ENCODE peak calls at places on chromosomes 16 and 17, in ten cellular contexts. L is GM12864, P is dorsolateral prefrontal cortex, E is esophagus squamous epithelium, N is fibroblast of pulmonary artery, Y is upper lobe of right lung, A is AG04450, Z is GM12865, W is esophagus muscularis mucosa, K is IMR-90. S is an unnamed sample.
A peak's percentile ranks its signal among the peaks of the same experiment; 100 is the strongest.

GRCh38 chr17:66275651-66276050 is 26.8 kb upstream of the PRKCA start:
- DNase-seq in N (peak; percentile 92), W (no peak), L (no peak), K (peak; percentile 97), E (no peak), Y (no peak), P (no peak), Z (no peak), A (peak; percentile 56), S (peak; percentile 98)

GRCh38 chr17:41836550-41837196 is 641 bp upstream of the NT5C3B start:
- DNase-seq in N (no peak), W (no peak), L (no peak), Y (peak; percentile 23), K (no peak), P (no peak), A (no peak), E (no peak), Z (no peak), S (no peak)

GRCh38 chr17:47703191-47703591 is 9.2 kb downstream of the TBKBP1 start:
- DNase-seq in L (no peak), K (no peak), Z (peak; percentile 40), W (no peak), N (no peak), A (no peak), P (no peak), E (no peak), Y (peak; percentile 71), S (no peak)

GRCh38 chr17:80997471-80998387 is 6.1 kb downstream of the CHMP6 start:
- DNase-seq in A (no peak), K (no peak), Y (no peak), Z (no peak), E (no peak), L (no peak), P (no peak), N (no peak), W (no peak), S (no peak)

GRCh38 chr17:73069164-73069774 is 23.2 kb downstream of the SLC39A11 start:
- DNase-seq in W (no peak), Z (no peak), P (no peak), L (no peak), N (no peak), A (no peak), Y (no peak), E (no peak), K (no peak), S (no peak)

GRCh38 chr17:63592797-63593196 is 7.9 kb upstream of the TACO1 start:
- DNase-seq in Y (no peak), A (no peak), Z (no peak), E (no peak), L (no peak), K (no peak), W (no peak), N (no peak), P (no peak), S (no peak)

GRCh38 chr16:49874613-49875237 is 18.8 kb upstream of the ZNF423 start:
- DNase-seq in A (no peak), L (no peak), Z (no peak), E (no peak), P (no peak), Y (no peak), K (no peak), N (no peak), W (no peak), S (no peak)

GRCh38 chr16:30746638-30747160 is 1.5 kb upstream of the PHKG2 start:
- DNase-seq in L (no peak), Y (no peak), Z (no peak), W (no peak), P (no peak), E (no peak), K (no peak), A (no peak), N (no peak), S (no peak)

GRCh38 chr16:3574195-3574594 is 3.0 kb downstream of the NLRC3 start:
- DNase-seq in Y (no peak), K (no peak), P (no peak), L (no peak), Z (no peak), E (no peak), N (no peak), A (no peak), W (no peak), S (no peak)

GRCh38 chr17:1487939-1488825 is 4.3 kb downstream of the MYO1C start:
- DNase-seq in W (no peak), L (no peak), K (peak; percentile 84), Z (peak; percentile 80), E (no peak), Y (peak; percentile 94), N (peak; percentile 87), A (peak; percentile 67), P (peak; percentile 58), S (peak; percentile 82)

GRCh38 chr16:66862023-66862520 is 17.9 kb downstream of the CA7 start:
- DNase-seq in K (no peak), L (no peak), Z (no peak), Y (peak; percentile 27), P (no peak), W (no peak), A (no peak), N (no peak), E (no peak), S (no peak)

GRCh38 chr17:45374501-45374900 is 57.7 kb upstream of the MAP3K14 start:
- DNase-seq in K (peak; percentile 29), A (no peak), Y (no peak), Z (no peak), P (no peak), E (no peak), N (no peak), W (no peak), L (no peak), S (no peak)

GRCh38 chr17:79905832-79906231 is 66.6 kb upstream of the CBX4 start:
- DNase-seq in A (no peak), L (no peak), E (no peak), P (no peak), N (no peak), Y (no peak), Z (no peak), K (no peak), W (no peak), S (no peak)

GRCh38 chr17:81396722-81397313 is 1.6 kb downstream of the BAHCC1 start:
- DNase-seq in P (no peak), L (no peak), K (no peak), N (no peak), A (no peak), W (no peak), E (no peak), Z (no peak), Y (peak; percentile 79), S (peak; percentile 47)

GRCh38 chr16:16042076-16042475 is 92.7 kb downstream of the ABCC1 start:
- DNase-seq in A (peak; percentile 74), K (peak; percentile 88), Z (no peak), L (no peak), Y (no peak), E (no peak), P (peak; percentile 34), W (no peak), N (peak; percentile 96), S (peak; percentile 75)

GRCh38 chr17:56478836-56479447 is 114.6 kb upstream of the NOG start:
- DNase-seq in N (peak; percentile 10), K (peak; percentile 25), Z (peak; percentile 55), P (no peak), L (no peak), E (no peak), W (no peak), Y (no peak), A (no peak), S (peak; percentile 28)

GRCh38 chr16:57606847-57607501 is 21.5 kb upstream of the ADGRG1 start:
- DNase-seq in P (no peak), L (no peak), K (no peak), N (no peak), A (no peak), Y (no peak), E (no peak), Z (no peak), W (no peak), S (no peak)

GRCh38 chr16:88642881-88643545 is 4.6 kb downstream of the IL17C start:
- DNase-seq in Y (no peak), E (no peak), P (no peak), A (no peak), Z (no peak), L (no peak), K (no peak), W (no peak), N (no peak), S (no peak)

GRCh38 chr16:11315499-11315898 is 29.8 kb upstream of the RMI2 start:
- DNase-seq in E (no peak), A (no peak), P (no peak), Z (no peak), Y (no peak), W (no peak), N (peak; percentile 70), K (peak; percentile 68), L (no peak), S (no peak)

GRCh38 chr17:7912927-7913524 is 3.1 kb downstream of the RNF227 start:
- DNase-seq in P (no peak), N (peak; percentile 86), Z (peak; percentile 89), K (peak; percentile 80), A (peak; percentile 64), Y (no peak), E (no peak), L (peak; percentile 70), W (no peak), S (peak; percentile 89)

GRCh38 chr16:72561-73537 is at the start of gene RHBDF1:
- DNase-seq in Z (peak; percentile 28), K (peak; percentile 47), E (no peak), A (no peak), W (no peak), P (no peak), N (peak; percentile 54), Y (peak; percentile 86), L (no peak), S (peak; percentile 42)

GRCh38 chr16:68364601-68364998 is 53.8 kb downstream of the PRMT7 start:
- DNase-seq in N (peak; percentile 36), L (no peak), Y (no peak), Z (no peak), P (no peak), W (no peak), A (no peak), K (peak; percentile 27), E (no peak), S (peak; percentile 13)
- TF ChIP-seq CTCF in N (peak; percentile 8), L (peak; percentile 28), Y (peak; percentile 16), Z (peak; percentile 16), P (no peak), W (no peak), A (peak; percentile 28), K (peak; percentile 25), E (no peak), S (no peak)

GRCh38 chr16:81403601-81404391 is 40.8 kb upstream of the CMIP start:
- DNase-seq in L (peak; percentile 10), E (no peak), Y (peak; percentile 93), W (peak; percentile 96), N (peak; percentile 73), K (peak; percentile 53), P (peak; percentile 79), Z (peak; percentile 84), A (peak; percentile 8), S (peak; percentile 68)
- H3K4me3 ChIP-seq in L (peak overlapping the region; percentile 53), E (peak overlapping the region; percentile 31), Y (no peak overlapping the region), W (peak overlapping the region; percentile 26), N (no peak overlapping the region), K (no peak overlapping the region), P (peak overlapping the region; percentile 49), Z (no peak overlapping the region), A (peak overlapping the region; percentile 45), S (peak overlapping the region; percentile 48)

GRCh38 chr16:47858333-47859067 is 297.3 kb downstream of the ABCC12 start:
- DNase-seq in P (no peak), N (peak; percentile 10), W (no peak), L (no peak), E (no peak), Y (no peak), A (no peak), K (no peak), Z (no peak), S (no peak)
- TF ChIP-seq CTCF in P (no peak), N (no peak), W (no peak), L (no peak), E (no peak), Y (no peak), A (no peak), K (no peak), Z (no peak), S (no peak)

GRCh38 chr17:32746280-32746679 is 130.6 kb downstream of the MYO1D start:
- DNase-seq in L (no peak), Z (no peak), Y (no peak), E (no peak), K (no peak), W (no peak), N (no peak), P (no peak), A (no peak), S (no peak)
- H3K4me3 ChIP-seq in L (no peak overlapping the region), Z (no peak overlapping the region), Y (no peak overlapping the region), E (no peak overlapping the region), K (no peak overlapping the region), W (no peak overlapping the region), N (no peak overlapping the region), P (no peak overlapping the region), A (no peak overlapping the region), S (no peak overlapping the region)

S was measured in fibroblast of the aortic adventitia.